ENCODE peak calls at places on chromosome 16, in ten cellular contexts. One of them, this sample, is unnamed.

GRCh38 chr16:76370344-76370743 is 93.1 kb downstream of the CNTNAP4 start:
- DNase-seq in neural progenitor cell: peak
- DNase-seq in esophagus squamous epithelium: no peak
- DNase-seq in transverse colon: no peak
- DNase-seq in substantia nigra: no peak
- DNase-seq in heart left ventricle: no peak
- DNase-seq in heart right ventricle: no peak
- DNase-seq in upper lobe of left lung: no peak
- DNase-seq in GM23248: no peak
- DNase-seq in OCI-LY7: no peak
- DNase-seq in this sample: no peak

GRCh38 chr16:495127-495748 is 32.3 kb upstream of the CAPN15 start:
- DNase-seq in neural progenitor cell: peak
- DNase-seq in esophagus squamous epithelium: no peak
- DNase-seq in transverse colon: peak
- DNase-seq in substantia nigra: no peak
- DNase-seq in heart left ventricle: no peak
- DNase-seq in heart right ventricle: no peak
- DNase-seq in upper lobe of left lung: no peak
- DNase-seq in GM23248: peak
- DNase-seq in OCI-LY7: peak
- DNase-seq in this sample: no peak

GRCh38 chr16:48811478-48811877 is 201.5 kb upstream of the N4BP1 start:
- DNase-seq in neural progenitor cell: peak
- DNase-seq in esophagus squamous epithelium: no peak
- DNase-seq in transverse colon: no peak
- DNase-seq in substantia nigra: no peak
- DNase-seq in heart left ventricle: no peak
- DNase-seq in heart right ventricle: no peak
- DNase-seq in upper lobe of left lung: no peak
- DNase-seq in GM23248: no peak
- DNase-seq in OCI-LY7: no peak
- DNase-seq in this sample: no peak

GRCh38 chr16:89093602-89094251 is at the start of gene ACSF3:
- DNase-seq in neural progenitor cell: peak
- DNase-seq in esophagus squamous epithelium: no peak
- DNase-seq in transverse colon: peak
- DNase-seq in substantia nigra: no peak
- DNase-seq in heart left ventricle: peak
- DNase-seq in heart right ventricle: peak
- DNase-seq in upper lobe of left lung: peak
- DNase-seq in GM23248: peak
- DNase-seq in OCI-LY7: peak
- DNase-seq in this sample: no peak

GRCh38 chr16:67641779-67642708 is 2.9 kb upstream of the CARMIL2 start:
- DNase-seq in neural progenitor cell: no peak
- DNase-seq in esophagus squamous epithelium: no peak
- DNase-seq in transverse colon: no peak
- DNase-seq in substantia nigra: peak
- DNase-seq in heart left ventricle: peak
- DNase-seq in heart right ventricle: peak
- DNase-seq in upper lobe of left lung: peak
- DNase-seq in GM23248: peak
- DNase-seq in OCI-LY7: no peak
- DNase-seq in this sample: peak

GRCh38 chr16:87922250-87922871 is 14.0 kb downstream of the CA5A start:
- DNase-seq in neural progenitor cell: no peak
- DNase-seq in esophagus squamous epithelium: no peak
- DNase-seq in transverse colon: no peak
- DNase-seq in substantia nigra: no peak
- DNase-seq in heart left ventricle: peak
- DNase-seq in heart right ventricle: peak
- DNase-seq in upper lobe of left lung: no peak
- DNase-seq in GM23248: no peak
- DNase-seq in OCI-LY7: no peak
- DNase-seq in this sample: no peak

GRCh38 chr16:89545044-89545830 is 15.2 kb upstream of the RPL13 start:
- DNase-seq in neural progenitor cell: no peak
- DNase-seq in esophagus squamous epithelium: no peak
- DNase-seq in transverse colon: no peak
- DNase-seq in substantia nigra: no peak
- DNase-seq in heart left ventricle: no peak
- DNase-seq in heart right ventricle: no peak
- DNase-seq in upper lobe of left lung: no peak
- DNase-seq in GM23248: no peak
- DNase-seq in OCI-LY7: no peak
- DNase-seq in this sample: no peak

GRCh38 chr16:7614022-7614795 is 281.6 kb downstream of the RBFOX1 start:
- DNase-seq in neural progenitor cell: no peak
- DNase-seq in esophagus squamous epithelium: no peak
- DNase-seq in transverse colon: no peak
- DNase-seq in substantia nigra: no peak
- DNase-seq in heart left ventricle: no peak
- DNase-seq in heart right ventricle: no peak
- DNase-seq in upper lobe of left lung: no peak
- DNase-seq in GM23248: no peak
- DNase-seq in OCI-LY7: no peak
- DNase-seq in this sample: no peak

GRCh38 chr16:19109288-19109664 is 4.5 kb upstream of the ITPRIPL2 start:
- DNase-seq in neural progenitor cell: no peak
- DNase-seq in esophagus squamous epithelium: no peak
- DNase-seq in transverse colon: no peak
- DNase-seq in substantia nigra: no peak
- DNase-seq in heart left ventricle: no peak
- DNase-seq in heart right ventricle: no peak
- DNase-seq in upper lobe of left lung: no peak
- DNase-seq in GM23248: no peak
- DNase-seq in OCI-LY7: no peak
- DNase-seq in this sample: no peak

GRCh38 chr16:83966153-83966696 is 1.8 kb upstream of the NECAB2 start:
- DNase-seq in neural progenitor cell: no peak
- DNase-seq in esophagus squamous epithelium: no peak
- DNase-seq in transverse colon: no peak
- DNase-seq in substantia nigra: no peak
- DNase-seq in heart left ventricle: no peak
- DNase-seq in heart right ventricle: no peak
- DNase-seq in upper lobe of left lung: no peak
- DNase-seq in GM23248: no peak
- DNase-seq in OCI-LY7: no peak
- DNase-seq in this sample: no peak

GRCh38 chr16:30527635-30528178 is 1.3 kb upstream of the ZNF768 start:
- DNase-seq in neural progenitor cell: no peak
- DNase-seq in esophagus squamous epithelium: no peak
- DNase-seq in transverse colon: peak
- DNase-seq in substantia nigra: no peak
- DNase-seq in heart left ventricle: no peak
- DNase-seq in heart right ventricle: no peak
- DNase-seq in upper lobe of left lung: peak
- DNase-seq in GM23248: peak
- DNase-seq in OCI-LY7: peak
- DNase-seq in this sample: peak

GRCh38 chr16:50371936-50372595 is 3.3 kb upstream of the BRD7 start:
- DNase-seq in neural progenitor cell: peak
- DNase-seq in esophagus squamous epithelium: no peak
- DNase-seq in transverse colon: no peak
- DNase-seq in substantia nigra: peak
- DNase-seq in heart left ventricle: no peak
- DNase-seq in heart right ventricle: no peak
- DNase-seq in upper lobe of left lung: no peak
- DNase-seq in GM23248: peak
- DNase-seq in OCI-LY7: no peak
- DNase-seq in this sample: no peak

GRCh38 chr16:31709181-31709580 is 164.4 kb upstream of the ZNF267 start:
- DNase-seq in neural progenitor cell: no peak
- DNase-seq in esophagus squamous epithelium: no peak
- DNase-seq in transverse colon: no peak
- DNase-seq in substantia nigra: no peak
- DNase-seq in heart left ventricle: no peak
- DNase-seq in heart right ventricle: no peak
- DNase-seq in upper lobe of left lung: no peak
- DNase-seq in GM23248: no peak
- DNase-seq in OCI-LY7: no peak
- DNase-seq in this sample: no peak

GRCh38 chr16:84459941-84460405 is 44.5 kb downstream of the MEAK7 start:
- DNase-seq in neural progenitor cell: no peak
- DNase-seq in esophagus squamous epithelium: no peak
- DNase-seq in transverse colon: no peak
- DNase-seq in substantia nigra: no peak
- DNase-seq in heart left ventricle: no peak
- DNase-seq in heart right ventricle: no peak
- DNase-seq in upper lobe of left lung: peak
- DNase-seq in GM23248: no peak
- DNase-seq in OCI-LY7: no peak
- DNase-seq in this sample: peak

DNA sequence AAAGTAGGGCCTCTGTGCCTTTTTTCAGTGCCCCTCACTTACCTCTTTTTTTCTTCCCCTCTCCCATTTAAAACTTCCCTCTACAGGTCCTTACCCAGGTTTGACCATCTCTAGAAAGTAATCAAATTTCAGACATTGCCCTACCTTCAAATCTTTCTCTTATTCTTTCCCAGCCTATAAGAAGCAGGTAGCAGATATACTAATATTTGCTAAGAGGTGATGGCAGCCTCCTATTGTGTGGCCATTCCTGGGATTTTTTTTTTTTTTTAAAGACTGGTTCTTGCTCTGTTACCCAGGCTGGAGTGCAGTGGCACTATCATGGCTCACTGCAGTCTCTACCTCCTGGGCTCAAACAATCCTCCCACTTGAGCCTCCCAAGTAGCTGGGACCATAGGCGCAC is 111.1 kb upstream of the HAS3 start:
- DNase-seq in neural progenitor cell: no peak
- DNase-seq in esophagus squamous epithelium: no peak
- DNase-seq in transverse colon: no peak
- DNase-seq in substantia nigra: no peak
- DNase-seq in heart left ventricle: no peak
- DNase-seq in heart right ventricle: no peak
- DNase-seq in upper lobe of left lung: no peak
- DNase-seq in GM23248: no peak
- DNase-seq in OCI-LY7: no peak
- DNase-seq in this sample: no peak
- H3K27ac ChIP-seq in neural progenitor cell: no peak
- H3K27ac ChIP-seq in esophagus squamous epithelium: peak
- H3K27ac ChIP-seq in transverse colon: peak
- H3K27ac ChIP-seq in substantia nigra: no peak
- H3K27ac ChIP-seq in heart left ventricle: no peak
- H3K27ac ChIP-seq in heart right ventricle: no peak
- H3K27ac ChIP-seq in upper lobe of left lung: no peak
- H3K27ac ChIP-seq in GM23248: peak
- H3K27ac ChIP-seq in OCI-LY7: no peak
- H3K27ac ChIP-seq in this sample: no peak

GRCh38 chr16:86671486-86672214 is 93.3 kb downstream of the FOXL1 start:
- DNase-seq in neural progenitor cell: no peak
- DNase-seq in esophagus squamous epithelium: no peak
- DNase-seq in transverse colon: no peak
- DNase-seq in substantia nigra: no peak
- DNase-seq in heart left ventricle: no peak
- DNase-seq in heart right ventricle: no peak
- DNase-seq in upper lobe of left lung: no peak
- DNase-seq in GM23248: no peak
- DNase-seq in OCI-LY7: no peak
- DNase-seq in this sample: no peak
- H3K27ac ChIP-seq in neural progenitor cell: no peak
- H3K27ac ChIP-seq in esophagus squamous epithelium: no peak
- H3K27ac ChIP-seq in transverse colon: no peak
- H3K27ac ChIP-seq in substantia nigra: no peak
- H3K27ac ChIP-seq in heart left ventricle: peak
- H3K27ac ChIP-seq in heart right ventricle: peak
- H3K27ac ChIP-seq in upper lobe of left lung: no peak
- H3K27ac ChIP-seq in GM23248: no peak
- H3K27ac ChIP-seq in OCI-LY7: no peak
- H3K27ac ChIP-seq in this sample: no peak

DNA sequence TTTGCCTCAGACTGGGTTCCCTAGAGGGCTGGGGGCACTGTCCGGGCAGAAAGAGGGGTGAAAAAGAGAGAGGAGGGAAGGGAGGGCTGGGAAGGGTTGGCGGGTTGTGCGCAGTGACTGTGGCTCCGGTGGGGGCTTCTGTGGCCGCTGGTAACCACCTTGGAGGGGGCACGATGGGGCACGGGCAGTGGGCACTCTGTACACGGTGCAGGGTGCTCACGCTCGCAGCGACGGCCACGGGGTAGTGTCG is 591 bp downstream of the PLLP start:
- DNase-seq in neural progenitor cell: no peak
- DNase-seq in esophagus squamous epithelium: no peak
- DNase-seq in transverse colon: no peak
- DNase-seq in substantia nigra: no peak
- DNase-seq in heart left ventricle: no peak
- DNase-seq in heart right ventricle: no peak
- DNase-seq in upper lobe of left lung: peak
- DNase-seq in GM23248: no peak
- DNase-seq in OCI-LY7: no peak
- DNase-seq in this sample: no peak
- H3K27ac ChIP-seq in neural progenitor cell: no peak
- H3K27ac ChIP-seq in esophagus squamous epithelium: peak
- H3K27ac ChIP-seq in transverse colon: no peak
- H3K27ac ChIP-seq in substantia nigra: peak
- H3K27ac ChIP-seq in heart left ventricle: no peak
- H3K27ac ChIP-seq in heart right ventricle: no peak
- H3K27ac ChIP-seq in upper lobe of left lung: peak
- H3K27ac ChIP-seq in GM23248: no peak
- H3K27ac ChIP-seq in OCI-LY7: no peak
- H3K27ac ChIP-seq in this sample: no peak

GRCh38 chr16:17282247-17282646 is 188.5 kb downstream of the XYLT1 start:
- DNase-seq in neural progenitor cell: no peak
- DNase-seq in esophagus squamous epithelium: no peak
- DNase-seq in transverse colon: no peak
- DNase-seq in substantia nigra: no peak
- DNase-seq in heart left ventricle: no peak
- DNase-seq in heart right ventricle: no peak
- DNase-seq in upper lobe of left lung: no peak
- DNase-seq in GM23248: no peak
- DNase-seq in OCI-LY7: peak
- DNase-seq in this sample: no peak
- H3K27ac ChIP-seq in neural progenitor cell: no peak
- H3K27ac ChIP-seq in esophagus squamous epithelium: no peak
- H3K27ac ChIP-seq in transverse colon: no peak
- H3K27ac ChIP-seq in substantia nigra: no peak
- H3K27ac ChIP-seq in heart left ventricle: no peak
- H3K27ac ChIP-seq in heart right ventricle: no peak
- H3K27ac ChIP-seq in upper lobe of left lung: no peak
- H3K27ac ChIP-seq in GM23248: no peak
- H3K27ac ChIP-seq in OCI-LY7: peak
- H3K27ac ChIP-seq in this sample: no peak